ENCODE peak calls at places on chromosome 22, in five cellular contexts. One of them, this sample, is unnamed.

GRCh38 chr22:20882855-20883254 is 24.0 kb downstream of the SNAP29 start:
- DNase-seq in AG08395: no peak
- DNase-seq in NCI-H1092 treated with DMSO at 0.1 percent for 48 hours: no peak
- DNase-seq in activated naive CD4-positive, alpha-beta T cell treated with anti-CD3 and anti-CD28 coated beads, Interleukin-2, amount 50 U/mL, for 16 hours: no peak
- DNase-seq in upper lobe of right lung: no peak
- DNase-seq in this sample: no peak

GRCh38 chr22:39214383-39215069 is 30.3 kb downstream of the PDGFB start:
- DNase-seq in AG08395: no peak
- DNase-seq in NCI-H1092 treated with DMSO at 0.1 percent for 48 hours: no peak
- DNase-seq in activated naive CD4-positive, alpha-beta T cell treated with anti-CD3 and anti-CD28 coated beads, Interleukin-2, amount 50 U/mL, for 16 hours: no peak
- DNase-seq in upper lobe of right lung: peak; percentile 36
- DNase-seq in this sample: no peak

GRCh38 chr22:38716827-38717226 is 11.1 kb downstream of the GTPBP1 start:
- DNase-seq in AG08395: no peak
- DNase-seq in NCI-H1092 treated with DMSO at 0.1 percent for 48 hours: no peak
- DNase-seq in activated naive CD4-positive, alpha-beta T cell treated with anti-CD3 and anti-CD28 coated beads, Interleukin-2, amount 50 U/mL, for 16 hours: no peak
- DNase-seq in upper lobe of right lung: no peak
- DNase-seq in this sample: no peak

GRCh38 chr22:29663230-29663826 is 56.5 kb upstream of the CABP7 start:
- DNase-seq in AG08395: no peak
- DNase-seq in NCI-H1092 treated with DMSO at 0.1 percent for 48 hours: no peak
- DNase-seq in activated naive CD4-positive, alpha-beta T cell treated with anti-CD3 and anti-CD28 coated beads, Interleukin-2, amount 50 U/mL, for 16 hours: no peak
- DNase-seq in upper lobe of right lung: no peak
- DNase-seq in this sample: no peak

GRCh38 chr22:39646614-39647210 is 76.2 kb downstream of the CACNA1I start:
- DNase-seq in AG08395: no peak
- DNase-seq in NCI-H1092 treated with DMSO at 0.1 percent for 48 hours: peak; percentile 34
- DNase-seq in activated naive CD4-positive, alpha-beta T cell treated with anti-CD3 and anti-CD28 coated beads, Interleukin-2, amount 50 U/mL, for 16 hours: no peak
- DNase-seq in upper lobe of right lung: no peak
- DNase-seq in this sample: no peak

GRCh38 chr22:37163618-37164534 is 14.2 kb upstream of the IL2RB start:
- DNase-seq in AG08395: no peak
- DNase-seq in NCI-H1092 treated with DMSO at 0.1 percent for 48 hours: no peak
- DNase-seq in activated naive CD4-positive, alpha-beta T cell treated with anti-CD3 and anti-CD28 coated beads, Interleukin-2, amount 50 U/mL, for 16 hours: no peak
- DNase-seq in upper lobe of right lung: no peak
- DNase-seq in this sample: no peak

GRCh38 chr22:38843201-38843715 is 570 bp downstream of the NPTXR start:
- DNase-seq in AG08395: peak; percentile 71
- DNase-seq in NCI-H1092 treated with DMSO at 0.1 percent for 48 hours: peak; percentile 59
- DNase-seq in activated naive CD4-positive, alpha-beta T cell treated with anti-CD3 and anti-CD28 coated beads, Interleukin-2, amount 50 U/mL, for 16 hours: peak; percentile 64
- DNase-seq in upper lobe of right lung: peak; percentile 75
- DNase-seq in this sample: no peak

GRCh38 chr22:27918351-27919221 is 470 bp downstream of the PITPNB start:
- DNase-seq in AG08395: peak; percentile 38
- DNase-seq in NCI-H1092 treated with DMSO at 0.1 percent for 48 hours: peak; percentile 36
- DNase-seq in activated naive CD4-positive, alpha-beta T cell treated with anti-CD3 and anti-CD28 coated beads, Interleukin-2, amount 50 U/mL, for 16 hours: peak; percentile 52
- DNase-seq in upper lobe of right lung: peak; percentile 83
- DNase-seq in this sample: no peak

GRCh38 chr22:36435516-36436415 is 45.7 kb downstream of the TXN2 start:
- DNase-seq in AG08395: no peak
- DNase-seq in NCI-H1092 treated with DMSO at 0.1 percent for 48 hours: peak; percentile 62
- DNase-seq in activated naive CD4-positive, alpha-beta T cell treated with anti-CD3 and anti-CD28 coated beads, Interleukin-2, amount 50 U/mL, for 16 hours: peak; percentile 65
- DNase-seq in upper lobe of right lung: no peak
- DNase-seq in this sample: no peak

GRCh38 chr22:38921126-38921525 is 36.3 kb upstream of the APOBEC3A start:
- DNase-seq in AG08395: no peak
- DNase-seq in NCI-H1092 treated with DMSO at 0.1 percent for 48 hours: peak; percentile 37
- DNase-seq in activated naive CD4-positive, alpha-beta T cell treated with anti-CD3 and anti-CD28 coated beads, Interleukin-2, amount 50 U/mL, for 16 hours: no peak
- DNase-seq in upper lobe of right lung: no peak
- DNase-seq in this sample: no peak

GRCh38 chr22:42930810-42931420 is 73.8 kb upstream of the ARFGAP3 start:
- DNase-seq in AG08395: peak; percentile 51
- DNase-seq in NCI-H1092 treated with DMSO at 0.1 percent for 48 hours: no peak
- DNase-seq in activated naive CD4-positive, alpha-beta T cell treated with anti-CD3 and anti-CD28 coated beads, Interleukin-2, amount 50 U/mL, for 16 hours: no peak
- DNase-seq in upper lobe of right lung: peak; percentile 62
- DNase-seq in this sample: no peak

This sample was measured in NCI-H1048.